ENCODE peak calls at places on chromosomes 2 and 18, in eight cellular contexts. T is Peyer's patch; L is right lobe of liver; D is GM12865; M is cardiac fibroblast; Y is A673; C is activated CD8-positive, alpha-beta T cell treated with anti-CD3 and anti-CD28 coated beads for 36 hours; Q is spleen. N is an unnamed sample.

GRCh38 chr2:181165199-181165868 is 184.9 kb downstream of the UBE2E3 start:
- DNase-seq in C (peak), L (no peak), Q (no peak), Y (no peak), D (peak), T (no peak), M (no peak), N (peak)

GRCh38 chr2:202361133-202361532 is 15.0 kb upstream of the BMPR2 start:
- DNase-seq in D (no peak), Y (no peak), M (peak), C (no peak), Q (no peak), T (no peak), L (no peak), N (no peak)

GRCh38 chr2:42566006-42566405 is 2.4 kb upstream of the MTA3 start:
- DNase-seq in L (no peak), C (no peak), M (no peak), D (no peak), Y (no peak), Q (no peak), T (no peak), N (no peak)

GRCh38 chr2:207603486-207603885 is 21.7 kb downstream of the METTL21A start:
- DNase-seq in Y (no peak), M (no peak), C (no peak), Q (no peak), D (no peak), L (no peak), T (no peak), N (no peak)

GRCh38 chr2:101745711-101746694 is 48.5 kb downstream of the MAP4K4 start:
- DNase-seq in M (peak), C (no peak), L (no peak), T (no peak), D (no peak), Y (peak), Q (no peak), N (no peak)

GRCh38 chr2:201882353-201883095 is 76.2 kb downstream of the CDK15 start:
- DNase-seq in C (peak), L (no peak), M (peak), T (no peak), Q (no peak), D (peak), Y (peak), N (no peak)

GRCh38 chr18:69648486-69648885 is 247.8 kb downstream of the DOK6 start:
- DNase-seq in D (no peak), C (no peak), Q (no peak), L (no peak), Y (no peak), T (no peak), M (no peak), N (no peak)

GRCh38 chr2:112626604-112627059 is 19.1 kb upstream of the SLC20A1 start:
- DNase-seq in Y (peak), L (peak), D (peak), C (peak), T (peak), Q (peak), M (peak), N (peak)

GRCh38 chr2:20326163-20326780 is 24.4 kb downstream of the PUM2 start:
- DNase-seq in T (no peak), D (peak), C (peak), M (peak), Y (peak), Q (no peak), L (peak), N (peak)

GRCh38 chr2:162964513-162964912 is 125.9 kb upstream of the KCNH7 start:
- DNase-seq in L (no peak), T (no peak), Y (no peak), Q (no peak), M (no peak), D (no peak), C (no peak), N (no peak)

GRCh38 chr18:24173997-24174396 is 35.1 kb downstream of the CABYR start:
- DNase-seq in Y (no peak), C (no peak), T (no peak), D (peak), L (no peak), Q (no peak), M (no peak), N (no peak)

GRCh38 chr18:58541789-58542425 is 87.0 kb downstream of the ALPK2 start:
- DNase-seq in C (peak), Q (no peak), T (no peak), L (no peak), M (peak), D (peak), Y (no peak), N (peak)

GRCh38 chr2:231513746-231514224 is 16.5 kb downstream of the NMUR1 start:
- DNase-seq in M (no peak), Y (no peak), Q (no peak), C (no peak), T (no peak), L (no peak), D (no peak), N (no peak)

GRCh38 chr2:190571666-190572065 is 37.1 kb upstream of the NEMP2 start:
- DNase-seq in L (no peak), D (no peak), T (no peak), C (no peak), Q (no peak), Y (peak), M (no peak), N (no peak)

GRCh38 chr2:205743982-205744644 is 61.8 kb downstream of the NRP2 start:
- DNase-seq in D (no peak), L (peak), T (no peak), Y (no peak), M (peak), Q (no peak), C (no peak), N (no peak)

GRCh38 chr18:58669731-58670379 is 1.4 kb upstream of the MALT1 start:
- DNase-seq in Y (peak), M (no peak), L (no peak), C (no peak), T (no peak), D (peak), Q (no peak), N (no peak)

GRCh38 chr18:75247041-75247551 is 36.5 kb downstream of the TSHZ1 start:
- DNase-seq in Q (no peak), D (no peak), L (no peak), M (peak), Y (no peak), C (peak), T (no peak), N (peak)

GRCh38 chr2:1598800-1599199 is 145.5 kb downstream of the PXDN start:
- DNase-seq in M (no peak), Q (no peak), D (no peak), T (peak), L (no peak), Y (no peak), C (no peak), N (no peak)

GRCh38 chr2:84866121-84866520 is 14.8 kb downstream of the TRABD2A start:
- DNase-seq in Y (no peak), C (no peak), D (no peak), T (no peak), L (no peak), Q (no peak), M (peak), N (no peak)

GRCh38 chr2:224591245-224591644 is 6.1 kb upstream of the CUL3 start:
- DNase-seq in T (no peak), M (no peak), L (no peak), D (no peak), C (no peak), Q (no peak), Y (no peak), N (no peak)

GRCh38 chr2:75100011-75100680 is 99.2 kb downstream of the TACR1 start:
- DNase-seq in Y (peak), T (no peak), L (no peak), C (no peak), D (no peak), Q (no peak), M (peak), N (no peak)

GRCh38 chr2:73985318-73986084 is 791 bp downstream of the TET3 start:
- DNase-seq in D (peak), L (peak), C (peak), Q (peak), M (peak), T (peak), Y (peak), N (peak)

GRCh38 chr2:239008004-239008403 is 160.1 kb downstream of the TWIST2 start:
- DNase-seq in C (no peak), T (no peak), D (no peak), L (peak), M (no peak), Y (no peak), Q (peak), N (no peak)

GRCh38 chr2:210428415-210429179 is 48.0 kb downstream of the LANCL1 start:
- DNase-seq in M (peak), T (no peak), D (no peak), Y (no peak), Q (no peak), L (no peak), C (no peak), N (no peak)

GRCh38 chr2:201218780-201219179 is 35.8 kb downstream of the CASP10 start:
- DNase-seq in Y (no peak), C (no peak), Q (no peak), L (no peak), D (no peak), M (no peak), T (no peak), N (no peak)

GRCh38 chr18:46310675-46311345 is 206.6 kb downstream of the HAUS1 start:
- DNase-seq in M (no peak), Y (no peak), T (no peak), L (no peak), C (no peak), Q (peak), D (no peak), N (no peak)

GRCh38 chr2:134449157-134449556 is 195.3 kb downstream of the MGAT5 start:
- DNase-seq in C (no peak), M (no peak), T (no peak), L (no peak), Q (no peak), D (no peak), Y (no peak), N (no peak)

GRCh38 chr2:223123859-223124610 is 72.0 kb downstream of the KCNE4 start:
- DNase-seq in D (peak), L (no peak), Y (peak), C (no peak), M (peak), Q (no peak), T (no peak), N (no peak)

GRCh38 chr2:182324665-182325064 is 102.2 kb downstream of the PDE1A start:
- DNase-seq in C (no peak), L (no peak), Q (no peak), M (peak), T (no peak), Y (no peak), D (no peak), N (no peak)

GRCh38 chr2:173884403-173884802 is 80.8 kb downstream of the SP3 start:
- DNase-seq in Y (peak), L (peak), T (no peak), Q (peak), M (peak), C (peak), D (peak), N (no peak)
- TF ChIP-seq CTCF in Y (peak), L (peak), T (peak), Q (peak), M (peak), C (peak), D (peak), N (peak)

DNA sequence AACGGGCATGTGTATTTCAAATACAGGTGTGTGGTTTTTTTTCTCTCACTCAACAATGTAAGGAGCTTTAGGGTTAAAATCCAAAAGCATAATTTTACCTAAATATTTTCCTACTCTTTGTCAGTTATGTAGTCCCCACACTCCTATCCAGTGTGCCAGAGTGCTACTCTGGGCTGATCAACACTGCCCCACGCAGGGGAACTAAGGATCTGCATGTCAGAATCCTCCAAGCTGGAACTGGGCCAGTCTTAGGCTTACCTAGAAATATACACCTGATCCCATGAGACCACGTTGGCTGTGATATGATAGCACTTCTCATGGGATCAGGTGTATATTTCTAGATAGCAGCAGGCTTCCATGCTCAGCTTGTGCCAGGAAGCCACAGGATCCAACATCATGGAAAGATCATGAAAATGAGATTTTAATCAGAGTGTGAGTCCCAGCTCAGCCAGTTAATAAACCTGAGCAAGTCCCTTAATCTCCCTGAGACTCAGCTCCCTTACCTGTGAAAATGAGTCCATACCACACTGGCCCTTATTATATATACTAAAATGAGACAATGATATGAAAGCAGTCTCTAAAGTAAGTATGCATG is 29.7 kb downstream of the CCDC141 start:
- DNase-seq in L (peak), T (no peak), Q (no peak), Y (peak), C (peak), M (peak), D (peak), N (peak)
- TF ChIP-seq CTCF in L (peak), T (peak), Q (peak), Y (peak), C (peak), M (peak), D (peak), N (peak)

DNA sequence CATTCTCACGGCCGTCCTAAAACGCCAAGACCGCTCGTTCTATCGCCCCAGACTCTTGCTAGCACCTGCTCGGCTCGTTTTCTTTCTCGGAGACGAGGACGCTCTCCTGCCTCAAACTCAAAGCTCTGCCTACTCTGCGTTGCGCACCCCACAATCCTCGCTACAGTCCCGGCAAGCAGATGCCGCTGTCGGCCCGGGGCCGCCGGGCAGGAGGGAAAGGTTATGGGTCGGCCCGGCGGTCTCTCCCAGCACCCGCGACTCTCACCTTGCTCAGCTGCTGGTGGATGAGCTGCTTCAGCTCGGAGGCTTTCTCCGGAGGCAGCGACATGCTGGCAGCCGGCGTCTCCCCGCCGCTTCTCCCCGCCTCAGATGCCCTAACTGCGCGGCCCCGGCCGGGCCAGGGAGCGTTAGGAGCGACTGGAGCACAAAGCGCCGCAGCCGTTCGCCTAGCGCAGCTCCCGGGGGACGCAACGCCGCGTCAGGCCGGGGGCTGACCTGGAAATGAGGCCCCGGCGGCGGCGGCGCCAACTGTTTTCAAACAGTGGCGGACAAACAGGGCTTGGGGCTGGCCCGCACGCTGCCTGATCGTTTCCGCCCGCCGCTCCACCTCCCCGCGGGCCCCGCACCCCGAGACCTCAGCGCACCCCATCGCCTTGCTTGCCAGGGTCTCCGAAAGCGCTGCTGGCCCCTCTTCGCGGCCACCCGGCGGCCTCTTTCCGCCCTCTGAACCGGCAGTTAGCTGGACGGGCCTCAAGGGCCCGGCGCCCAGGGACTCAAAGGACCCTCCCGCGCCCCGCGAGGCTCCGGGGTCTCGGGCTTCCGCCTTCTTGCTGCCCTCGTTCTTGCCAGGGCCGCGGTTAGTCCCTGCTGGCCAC is at the start of the genes CEP76 and PSMG2:
- DNase-seq in Q (peak), Y (peak), C (peak), T (peak), L (peak), M (peak), D (peak), N (peak)
- TF ChIP-seq CTCF in Q (no peak), Y (no peak), C (no peak), T (no peak), L (no peak), M (no peak), D (no peak), N (no peak)

GRCh38 chr2:28172114-28172898 is 220.4 kb upstream of the FOSL2 start:
- DNase-seq in D (no peak), Q (no peak), Y (no peak), C (no peak), L (no peak), T (no peak), M (peak), N (no peak)

GRCh38 chr2:28169492-28169891 is 223.2 kb upstream of the FOSL2 start:
- DNase-seq in M (no peak), D (no peak), C (no peak), Y (no peak), Q (no peak), T (no peak), L (no peak), N (no peak)

GRCh38 chr2:28166956-28167355 is 225.7 kb upstream of the FOSL2 start:
- DNase-seq in C (no peak), L (no peak), D (no peak), M (no peak), Q (no peak), Y (no peak), T (no peak), N (no peak)

GRCh38 chr2:28165087-28165652 is 227.5 kb upstream of the FOSL2 start:
- DNase-seq in T (no peak), D (no peak), M (peak), C (no peak), L (no peak), Y (no peak), Q (no peak), N (no peak)

GRCh38 chr2:28168376-28168775 is 224.3 kb upstream of the FOSL2 start:
- DNase-seq in M (no peak), Q (no peak), L (no peak), D (no peak), C (no peak), T (no peak), Y (no peak), N (no peak)
- TF ChIP-seq CTCF in M (no peak), Q (no peak), L (no peak), D (no peak), C (no peak), T (peak), Y (peak), N (no peak)

DNA sequence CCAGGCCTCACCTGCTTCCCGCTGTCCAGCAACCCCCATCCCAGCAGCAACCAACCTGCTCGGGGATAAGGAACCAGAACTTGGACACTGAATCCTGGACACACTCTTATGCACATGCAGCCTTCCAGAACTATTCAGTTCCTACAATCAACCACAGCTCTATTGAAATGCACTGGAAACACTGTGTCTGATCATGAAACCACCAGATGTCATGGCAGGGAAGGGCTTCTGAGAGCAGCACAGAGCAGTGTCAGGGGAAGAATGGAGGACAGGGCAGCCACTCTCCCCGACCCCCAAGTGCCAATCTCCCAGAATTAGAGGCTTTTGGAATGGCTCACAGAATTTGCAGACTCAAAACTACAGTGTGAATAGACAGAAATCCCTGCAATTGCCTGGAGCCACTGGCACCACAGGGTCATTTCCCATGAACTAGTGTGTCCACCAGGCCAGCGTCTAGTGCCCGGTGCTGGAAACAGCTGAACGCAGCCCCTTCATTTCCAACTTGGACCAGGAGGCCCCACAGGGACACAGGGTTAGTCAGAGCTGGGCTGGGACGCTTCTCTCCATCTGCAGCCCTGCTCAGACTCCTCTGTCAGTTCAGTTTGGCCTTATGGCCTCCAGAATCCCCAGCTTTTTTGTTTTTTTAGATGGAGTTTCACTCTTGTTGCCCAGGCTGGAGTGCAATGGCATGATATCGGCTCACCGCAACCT is 25.5 kb downstream of the MRPL35 start:
- DNase-seq in L (no peak), T (no peak), M (no peak), Y (no peak), C (no peak), Q (no peak), D (no peak), N (no peak)
- TF ChIP-seq CTCF in L (no peak), T (no peak), M (no peak), Y (no peak), C (no peak), Q (no peak), D (no peak), N (peak)

GRCh38 chr2:221602938-221603337 is 30.8 kb upstream of the EPHA4 start:
- DNase-seq in C (no peak), L (no peak), Y (no peak), Q (no peak), M (no peak), D (no peak), T (no peak), N (no peak)

GRCh38 chr2:221606369-221606768 is 34.3 kb upstream of the EPHA4 start:
- DNase-seq in M (no peak), L (no peak), Y (no peak), D (no peak), Q (no peak), T (no peak), C (no peak), N (no peak)

GRCh38 chr2:221596192-221596591 is 24.1 kb upstream of the EPHA4 start:
- DNase-seq in Y (peak), L (no peak), T (no peak), D (no peak), C (no peak), Q (no peak), M (peak), N (no peak)

GRCh38 chr2:221600388-221600787 is 28.3 kb upstream of the EPHA4 start:
- DNase-seq in T (no peak), Y (no peak), Q (no peak), C (no peak), D (no peak), L (no peak), M (no peak), N (no peak)

GRCh38 chr2:221601376-221601775 is 29.3 kb upstream of the EPHA4 start:
- DNase-seq in L (no peak), Q (no peak), Y (no peak), M (no peak), C (no peak), T (no peak), D (no peak), N (no peak)
- TF ChIP-seq CTCF in L (no peak), Q (no peak), Y (no peak), M (no peak), C (no peak), T (no peak), D (no peak), N (no peak)